ENCODE peak calls at places on chromosomes 1 and 21, in nine cellular contexts. N, Q, E, P, J, M, X, V and U are unnamed samples.

GRCh38 chr1:226649780-226650179 is 89.3 kb downstream of the ITPKB start:
- DNase-seq in N (peak; percentile 38), Q (no peak), P (peak; percentile 35), X (no peak), E (no peak), J (no peak), V (no peak), M (no peak), U (no peak)

GRCh38 chr1:206679738-206680211 is 4.9 kb upstream of the MAPKAPK2 start:
- DNase-seq in J (no peak), Q (no peak), M (no peak), P (no peak), V (no peak), E (no peak), X (no peak), N (no peak), U (no peak)

GRCh38 chr21:33299181-33299752 is 25.5 kb upstream of the IFNAR1 start:
- DNase-seq in E (no peak), P (no peak), J (no peak), N (peak; percentile 24), X (no peak), M (no peak), Q (no peak), V (no peak), U (no peak)

GRCh38 chr1:109634292-109634691 is 14.7 kb downstream of the AMPD2 start:
- DNase-seq in E (peak; percentile 2), X (no peak), Q (no peak), V (no peak), J (no peak), P (no peak), M (no peak), N (no peak), U (no peak)

GRCh38 chr1:22739648-22740385 is 29.2 kb downstream of the EPHB2 start:
- DNase-seq in X (no peak), Q (peak; percentile 40), P (no peak), E (no peak), N (peak; percentile 88), M (no peak), V (no peak), J (no peak), U (no peak)

GRCh38 chr1:6911974-6912373 is 126.7 kb downstream of the CAMTA1 start:
- DNase-seq in N (peak; percentile 6), M (no peak), V (no peak), X (no peak), E (no peak), J (no peak), Q (no peak), P (no peak), U (peak; percentile 36)

GRCh38 chr1:212228591-212229119 is 56.6 kb upstream of the PPP2R5A start:
- DNase-seq in V (no peak), J (no peak), N (no peak), X (no peak), M (no peak), P (no peak), Q (peak; percentile 54), E (peak; percentile 76), U (no peak)

GRCh38 chr1:212035123-212035834 is at the start of the genes DTL and INTS7:
- DNase-seq in N (peak; percentile 99), V (peak; percentile 97), M (peak; percentile 98), P (peak; percentile 100), E (peak; percentile 99), Q (peak; percentile 96), J (peak; percentile 99), X (peak; percentile 94), U (peak; percentile 88)

GRCh38 chr21:42855143-42855936 is 24.0 kb downstream of the WDR4 start:
- DNase-seq in Q (no peak), N (no peak), V (no peak), M (no peak), J (no peak), E (no peak), X (no peak), P (no peak), U (no peak)

GRCh38 chr1:180369061-180369460 is 133.3 kb downstream of the ACBD6 start:
- DNase-seq in V (no peak), M (no peak), X (no peak), E (no peak), N (no peak), Q (no peak), J (no peak), P (no peak), U (no peak)

GRCh38 chr1:180363596-180363995 is 133.5 kb downstream of the LHX4 start:
- DNase-seq in V (no peak), E (no peak), P (no peak), Q (no peak), N (no peak), X (no peak), M (no peak), J (no peak), U (no peak)

GRCh38 chr1:180366386-180367068 is 135.8 kb downstream of the ACBD6 start:
- DNase-seq in J (no peak), X (no peak), E (no peak), M (no peak), V (no peak), P (no peak), Q (no peak), N (peak; percentile 56), U (no peak)

GRCh38 chr1:180360333-180361075 is 130.4 kb downstream of the LHX4 start:
- DNase-seq in N (peak; percentile 79), J (no peak), E (no peak), M (no peak), V (no peak), P (no peak), X (no peak), Q (peak; percentile 51), U (no peak)

GRCh38 chr1:180365039-180365438 is 135.0 kb downstream of the LHX4 start:
- DNase-seq in N (peak; percentile 38), J (no peak), V (no peak), Q (no peak), P (no peak), M (no peak), E (no peak), X (no peak), U (no peak)
- TF ChIP-seq CTCF in N (peak; percentile 18), J (peak; percentile 70), V (no peak), Q (no peak), P (no peak), M (no peak), E (no peak), X (peak; percentile 9), U (peak; percentile 33)

DNA sequence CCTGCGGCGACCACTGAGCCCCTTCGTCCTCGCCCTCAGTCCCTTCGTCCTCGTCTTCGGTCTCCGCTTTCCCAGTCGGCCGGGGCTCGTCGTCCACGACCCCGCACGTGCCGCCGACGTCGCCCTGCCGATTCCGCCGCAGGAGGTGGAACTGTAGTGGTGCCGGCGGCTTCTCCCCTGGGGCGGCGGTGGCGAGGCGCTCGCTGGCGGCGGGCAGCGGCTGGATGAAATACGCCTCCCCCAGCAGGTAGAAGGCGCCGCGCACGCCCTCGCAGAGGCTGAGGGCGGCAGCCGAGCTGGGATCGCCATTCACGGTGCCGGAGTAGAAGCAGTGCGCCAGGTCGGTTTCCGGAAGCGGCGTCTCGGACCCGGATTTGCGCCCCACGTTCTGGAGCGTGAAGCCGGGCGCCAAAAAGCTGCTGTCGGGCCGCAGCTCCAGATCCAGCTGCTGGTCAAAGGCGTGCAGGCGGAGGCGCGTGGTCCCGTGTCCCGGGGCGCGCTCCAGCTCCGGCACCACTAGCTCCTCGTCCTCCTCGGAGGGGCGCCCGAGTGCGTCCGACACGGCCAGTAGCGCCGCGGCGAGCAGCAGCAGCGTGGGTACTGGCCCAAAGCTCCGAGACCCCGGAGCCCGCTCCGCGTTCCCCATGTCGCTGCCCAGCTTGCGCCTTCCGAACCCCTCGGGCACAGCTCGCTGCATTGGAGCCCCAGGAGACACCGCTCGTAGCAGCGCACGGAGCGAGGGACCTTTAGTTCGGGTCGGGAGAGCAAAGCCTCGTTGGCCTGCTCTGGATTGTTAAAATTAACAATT is 747 bp downstream of the ADAMTS1 start:
- DNase-seq in E (peak; percentile 59), V (peak; percentile 47), N (peak; percentile 54), J (peak; percentile 70), Q (no peak), X (no peak), M (no peak), P (peak; percentile 68), U (no peak)
- TF ChIP-seq CTCF in E (no peak), V (no peak), N (no peak), J (no peak), Q (peak; percentile 5), X (no peak), M (no peak), P (peak; percentile 21), U (peak; percentile 6)

DNA sequence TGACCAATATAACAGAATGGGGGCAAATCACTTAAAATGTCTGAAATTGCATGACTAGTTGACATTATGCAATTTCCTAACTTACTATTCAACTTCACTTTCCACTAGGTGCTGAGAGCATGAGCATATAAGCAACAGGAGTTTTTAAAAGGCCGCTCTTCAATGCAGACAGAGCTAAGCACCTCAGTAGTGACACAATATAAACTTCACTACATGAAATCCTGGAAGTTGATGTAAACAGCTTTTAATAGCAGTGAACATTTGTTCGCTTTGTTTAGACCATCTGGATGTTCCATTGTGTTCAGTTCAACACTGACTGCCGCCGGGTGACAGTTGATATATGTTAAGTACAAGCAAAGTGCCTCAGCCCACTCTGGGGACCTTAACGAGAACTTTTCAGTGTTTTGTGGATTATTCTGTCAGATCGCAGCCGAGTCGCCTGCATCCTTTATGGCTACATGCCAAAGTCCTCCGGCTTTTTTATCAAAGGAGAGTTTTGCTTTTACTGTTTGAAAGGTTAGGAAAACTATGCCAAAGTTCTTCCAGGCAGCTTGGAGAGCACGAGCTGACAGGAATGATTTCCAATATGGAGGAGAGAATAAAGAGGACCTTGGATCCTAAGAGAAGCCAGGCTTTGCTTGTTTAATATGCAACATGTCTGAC is 167.3 kb downstream of the ZNF281 start:
- DNase-seq in N (peak; percentile 11), P (peak; percentile 60), J (no peak), V (no peak), M (no peak), E (no peak), Q (no peak), X (no peak), U (no peak)
- TF ChIP-seq CTCF in N (no peak), P (no peak), J (no peak), V (no peak), M (no peak), E (no peak), Q (no peak), X (no peak), U (no peak)

GRCh38 chr1:17161137-17161700 is 42.0 kb upstream of the PADI2 start:
- DNase-seq in N (peak; percentile 41), M (no peak), P (no peak), Q (no peak), E (no peak), V (no peak), J (no peak), X (no peak), U (no peak)

GRCh38 chr1:17149771-17150170 is 30.5 kb upstream of the PADI2 start:
- DNase-seq in X (no peak), J (no peak), N (no peak), Q (no peak), P (no peak), E (no peak), V (no peak), M (no peak), U (no peak)

GRCh38 chr1:17156108-17156507 is 36.9 kb upstream of the PADI2 start:
- DNase-seq in N (peak; percentile 22), E (no peak), J (no peak), X (no peak), V (no peak), Q (no peak), M (no peak), P (no peak), U (no peak)

GRCh38 chr1:17158961-17159360 is 39.7 kb upstream of the PADI2 start:
- DNase-seq in V (no peak), N (no peak), Q (no peak), E (no peak), M (no peak), J (no peak), X (no peak), P (no peak), U (no peak)

GRCh38 chr1:17155257-17155895 is 36.1 kb upstream of the PADI2 start:
- DNase-seq in M (no peak), P (no peak), X (no peak), V (no peak), E (no peak), Q (no peak), J (no peak), N (no peak), U (no peak)
- TF ChIP-seq CTCF in M (no peak), P (no peak), X (no peak), V (no peak), E (no peak), Q (no peak), J (no peak), N (no peak), U (no peak)